ENCODE peak calls at places on chromosomes 5 and 9, in five cellular contexts. V is cardiac muscle cell, O is AG04449, P is foreskin fibroblast, N is neural progenitor cell. Q is an unnamed sample.

GRCh38 chr5:15133456-15133965 is 261.9 kb upstream of the ANKH start:
- DNase-seq in V (peak), O (no peak), P (no peak), N (no peak), Q (no peak)

GRCh38 chr9:109401169-109401989 is 80.5 kb upstream of the EPB41L4B start:
- DNase-seq in V (peak), O (no peak), P (no peak), N (peak), Q (peak)

GRCh38 chr5:139282195-139282557 is 11.4 kb upstream of the MATR3 start:
- DNase-seq in V (peak), O (no peak), P (no peak), N (no peak), Q (peak)

GRCh38 chr9:133050142-133050541 is 11.6 kb upstream of the CEL start:
- DNase-seq in V (peak), O (no peak), P (peak), N (no peak), Q (no peak)

GRCh38 chr5:168885324-168886120 is 306.4 kb upstream of the PANK3 start:
- DNase-seq in V (no peak), O (no peak), P (no peak), N (peak), Q (no peak)

GRCh38 chr5:160183075-160183474 is 46.2 kb upstream of the FABP6 start:
- DNase-seq in V (no peak), O (no peak), P (no peak), N (no peak), Q (no peak)

GRCh38 chr5:14167211-14167845 is 24.2 kb downstream of the TRIO start:
- DNase-seq in V (peak), O (no peak), P (peak), N (no peak), Q (no peak)

GRCh38 chr9:37381094-37381741 is 41.3 kb upstream of the GRHPR start:
- DNase-seq in V (no peak), O (no peak), P (no peak), N (no peak), Q (no peak)

GRCh38 chr5:9898319-9898718 is 268.2 kb upstream of the TAS2R1 start:
- DNase-seq in V (peak), O (no peak), P (peak), N (peak), Q (peak)

GRCh38 chr9:128553695-128554094 is 1.3 kb downstream of the SPTAN1 start:
- DNase-seq in V (peak), O (no peak), P (peak), N (no peak), Q (peak)

GRCh38 chr5:80234311-80234948 is 21.4 kb downstream of the SERINC5 start:
- DNase-seq in V (no peak), O (no peak), P (no peak), N (no peak), Q (no peak)

GRCh38 chr5:72788851-72789505 is 27.5 kb upstream of the TNPO1 start:
- DNase-seq in V (no peak), O (peak), P (peak), N (no peak), Q (peak)

GRCh38 chr5:118440496-118440895 is 547.9 kb downstream of the DTWD2 start:
- DNase-seq in V (no peak), O (no peak), P (no peak), N (no peak), Q (no peak)

GRCh38 chr5:118435131-118435530 is 553.2 kb downstream of the DTWD2 start:
- DNase-seq in V (no peak), O (no peak), P (no peak), N (no peak), Q (no peak)

GRCh38 chr5:118430076-118430475 is 558.3 kb downstream of the DTWD2 start:
- DNase-seq in V (no peak), O (no peak), P (no peak), N (no peak), Q (no peak)

DNA sequence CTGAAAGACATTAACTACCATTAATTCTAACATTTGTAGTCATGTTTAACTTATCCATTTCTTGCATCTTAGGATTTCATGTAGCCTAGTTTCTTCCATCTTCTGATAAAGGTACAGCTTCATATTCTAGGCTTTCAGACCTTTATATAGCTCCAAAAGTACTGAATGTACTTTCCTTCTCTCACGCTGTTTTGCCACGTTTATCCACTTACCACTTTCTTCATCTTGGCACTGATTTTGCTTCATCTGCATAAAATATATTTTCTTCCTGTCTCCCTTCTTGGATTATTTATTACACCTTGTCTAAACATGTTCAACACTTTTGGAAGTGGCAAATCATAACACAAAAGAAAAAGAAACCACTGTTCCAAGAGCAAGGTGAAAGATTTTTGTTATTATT is 553.8 kb downstream of the DTWD2 start:
- DNase-seq in V (no peak), O (no peak), P (no peak), N (no peak), Q (no peak)
- H3K4me3 ChIP-seq in V (no peak), O (no peak), P (no peak), N (no peak), Q (no peak)

GRCh38 chr9:93134018-93134739 is at the start of gene NINJ1:
- DNase-seq in V (peak), O (no peak), P (peak), N (peak), Q (peak)
- TF ChIP-seq CTCF in V (no peak), O (no peak), P (no peak), N (no peak), Q (peak)

GRCh38 chr5:1105350-1106265 is 6.3 kb downstream of the SLC12A7 start:
- DNase-seq in V (no peak), O (no peak), P (no peak), N (no peak), Q (peak)
- H3K4me3 ChIP-seq in V (no peak), O (no peak), P (no peak), N (no peak), Q (no peak)

GRCh38 chr5:103523319-103523718 is 39.3 kb downstream of the NUDT12 start:
- DNase-seq in V (no peak), O (no peak), P (no peak), N (no peak), Q (no peak)

GRCh38 chr5:103522586-103522985 is 40.0 kb downstream of the NUDT12 start:
- DNase-seq in V (peak), O (no peak), P (no peak), N (peak), Q (peak)

GRCh38 chr5:103525366-103525765 is 37.2 kb downstream of the NUDT12 start:
- DNase-seq in V (no peak), O (no peak), P (no peak), N (no peak), Q (peak)

GRCh38 chr5:103514381-103514780 is 48.2 kb downstream of the NUDT12 start:
- DNase-seq in V (no peak), O (no peak), P (no peak), N (no peak), Q (no peak)

DNA sequence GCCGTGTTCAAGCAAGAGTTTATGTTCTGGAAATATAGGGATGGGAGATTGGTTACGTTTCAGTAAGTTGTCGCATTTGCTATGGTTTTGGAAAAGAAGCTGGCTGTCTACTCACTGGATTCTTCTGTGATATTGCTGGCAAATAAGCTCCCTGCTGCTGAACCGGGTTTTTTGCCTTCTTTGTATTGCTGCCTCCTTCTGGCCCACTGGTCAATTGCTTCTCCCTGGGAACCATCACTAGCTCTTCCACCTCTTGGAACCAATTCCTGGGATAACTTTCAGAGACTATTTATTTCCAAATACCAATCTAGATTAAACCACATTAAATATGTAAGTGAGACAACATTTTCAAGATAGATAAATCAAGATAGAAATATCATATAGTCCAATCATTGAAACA is 43.0 kb downstream of the NUDT12 start:
- DNase-seq in V (no peak), O (no peak), P (no peak), N (peak), Q (peak)
- TF ChIP-seq CTCF in V (peak), O (peak), P (peak), N (peak), Q (peak)

DNA sequence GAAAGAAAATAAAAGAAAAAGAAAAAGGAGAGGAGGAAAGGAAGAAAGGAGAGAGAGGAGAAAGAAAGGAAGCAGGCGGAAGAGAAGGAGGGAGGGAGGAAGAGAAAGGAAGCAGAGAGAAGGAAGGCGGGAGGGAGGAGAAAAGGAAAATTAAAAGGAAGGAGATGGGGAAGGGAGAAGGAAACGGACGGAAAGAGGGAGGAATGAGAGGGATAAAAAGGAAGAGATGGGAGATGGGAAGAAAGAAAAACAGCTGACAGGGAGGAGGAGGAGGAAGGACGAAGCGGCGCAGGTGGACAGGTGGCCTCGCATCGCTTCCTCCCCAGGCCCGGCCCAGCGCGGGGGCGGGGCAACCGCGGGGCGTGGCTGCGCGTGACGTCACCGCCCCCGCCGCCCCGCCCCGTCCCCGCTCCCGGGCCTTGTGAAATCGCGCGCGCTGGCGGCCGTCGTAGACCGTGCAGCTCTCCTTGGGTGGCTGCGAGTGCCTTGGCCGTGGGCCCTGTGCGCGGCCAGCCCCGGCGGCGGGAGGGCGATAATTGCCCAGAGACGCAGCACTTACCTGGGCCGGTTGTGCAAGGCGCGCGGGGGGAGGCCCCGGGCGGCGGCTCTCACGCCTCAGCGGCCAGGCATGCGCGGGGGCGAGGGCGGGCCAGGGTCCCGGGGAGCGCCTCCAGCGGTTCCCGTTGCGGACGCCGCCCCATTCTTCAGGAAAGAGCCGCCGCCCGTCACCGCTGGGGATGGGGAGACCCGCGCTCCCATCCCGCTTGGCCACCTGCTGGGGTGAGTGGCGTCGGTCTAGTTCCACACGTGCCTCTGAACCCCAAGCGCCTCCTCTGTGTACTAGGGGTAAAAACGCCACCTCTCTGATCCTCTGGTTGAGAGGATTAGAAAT is 49.6 kb upstream of the FOXE1 start:
- DNase-seq in V (peak), O (no peak), P (peak), N (peak), Q (peak)
- H3K4me3 ChIP-seq in V (peak), O (peak), P (peak), N (peak), Q (peak)

GRCh38 chr9:21314152-21314551 is 9.0 kb upstream of the IFNA5 start:
- DNase-seq in V (no peak), O (no peak), P (no peak), N (no peak), Q (no peak)

GRCh38 chr9:21311888-21312287 is 6.8 kb upstream of the IFNA5 start:
- DNase-seq in V (no peak), O (no peak), P (no peak), N (no peak), Q (no peak)

GRCh38 chr9:21317956-21318923 is 13.1 kb upstream of the IFNA5 start:
- DNase-seq in V (peak), O (no peak), P (peak), N (peak), Q (peak)

GRCh38 chr9:21316032-21316842 is 11.1 kb upstream of the IFNA5 start:
- DNase-seq in V (no peak), O (no peak), P (no peak), N (no peak), Q (no peak)

DNA sequence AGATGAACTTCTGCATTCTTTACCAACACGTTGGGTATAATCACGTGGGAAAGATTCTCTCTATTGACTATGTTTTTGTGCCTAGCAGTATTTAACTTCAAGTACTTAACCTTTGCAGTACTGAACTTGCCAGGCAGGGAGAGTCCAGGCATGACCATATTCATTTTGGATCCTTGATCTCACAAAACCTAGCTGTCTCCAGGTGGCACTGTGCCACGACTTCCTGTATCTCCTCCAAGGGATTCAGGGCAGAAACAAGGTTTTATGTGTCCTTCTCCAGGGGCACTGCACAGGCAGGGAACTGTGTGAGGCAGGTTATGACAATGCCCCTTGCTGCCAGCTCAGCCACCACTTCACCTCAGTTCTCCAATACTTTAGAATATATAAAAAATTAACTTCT is 11.7 kb upstream of the IFNA5 start:
- DNase-seq in V (no peak), O (no peak), P (no peak), N (no peak), Q (no peak)
- TF ChIP-seq CTCF in V (no peak), O (no peak), P (no peak), N (no peak), Q (no peak)

Q was measured in fibroblast of the aortic adventitia.